ENCODE peak calls at places on chromosomes 7 and 10, in five cellular contexts. M, P, E, U and J are unnamed samples.

GRCh38 chr7:33325754-33326484 is 196.6 kb downstream of the BBS9 start:
- DNase-seq in P (no peak), E (no peak), M (no peak), U (no peak), J (no peak)

GRCh38 chr7:116670409-116671036 is 1.5 kb upstream of the MET start:
- DNase-seq in U (peak; percentile 18), E (no peak), M (no peak), P (no peak), J (no peak)

GRCh38 chr7:34762769-34763168 is 104.8 kb downstream of the NPSR1 start:
- DNase-seq in U (peak; percentile 4), M (no peak), E (no peak), P (no peak), J (no peak)

GRCh38 chr10:86400705-86401587 is 34.4 kb upstream of the GRID1 start:
- DNase-seq in M (no peak), E (no peak), P (peak; percentile 81), U (peak; percentile 34), J (peak; percentile 45)

GRCh38 chr7:121994625-121995410 is 121.9 kb downstream of the PTPRZ1 start:
- DNase-seq in P (peak; percentile 73), U (peak; percentile 91), M (peak; percentile 12), E (peak; percentile 41), J (peak; percentile 48)

GRCh38 chr7:43698461-43699255 is 30.7 kb downstream of the COA1 start:
- DNase-seq in E (no peak), M (no peak), U (no peak), P (no peak), J (no peak)

GRCh38 chr10:78745445-78745844 is 323.3 kb upstream of the ZMIZ1 start:
- DNase-seq in P (peak; percentile 70), E (no peak), U (no peak), M (no peak), J (no peak)

GRCh38 chr7:155808551-155809331 is 3.5 kb downstream of the SHH start:
- DNase-seq in U (no peak), P (peak; percentile 45), E (no peak), M (no peak), J (no peak)

GRCh38 chr10:17523917-17524316 is 69.5 kb upstream of the ST8SIA6 start:
- DNase-seq in U (no peak), P (no peak), E (no peak), M (no peak), J (no peak)